ENCODE peak calls at places on chromosomes 12 and 14, in four cellular contexts. One of them, this sample, is unnamed.

GRCh38 chr14:50830044-50830931 is 674 bp downstream of the NIN start:
- DNase-seq in A549: peak
- DNase-seq in IMR-90: peak
- DNase-seq in HepG2: peak
- DNase-seq in this sample: peak

GRCh38 chr14:23147676-23148075 is 28.6 kb upstream of the CEBPE start:
- DNase-seq in A549: peak
- DNase-seq in IMR-90: peak
- DNase-seq in HepG2: no peak
- DNase-seq in this sample: no peak

GRCh38 chr12:113366827-113367226 is 8.4 kb downstream of the PLBD2 start:
- DNase-seq in A549: no peak
- DNase-seq in IMR-90: no peak
- DNase-seq in HepG2: no peak
- DNase-seq in this sample: no peak

GRCh38 chr14:32576088-32576795 is 247.1 kb downstream of the AKAP6 start:
- DNase-seq in A549: peak
- DNase-seq in IMR-90: peak
- DNase-seq in HepG2: peak
- DNase-seq in this sample: peak

GRCh38 chr12:14410841-14411569 is 45.5 kb downstream of the ATF7IP start:
- DNase-seq in A549: no peak
- DNase-seq in IMR-90: no peak
- DNase-seq in HepG2: no peak
- DNase-seq in this sample: no peak

GRCh38 chr12:132288516-132289188 is 40.7 kb downstream of the GALNT9 start:
- DNase-seq in A549: no peak
- DNase-seq in IMR-90: no peak
- DNase-seq in HepG2: no peak
- DNase-seq in this sample: no peak

GRCh38 chr14:90521121-90521929 is 124.5 kb downstream of the CALM1 start:
- DNase-seq in A549: no peak
- DNase-seq in IMR-90: no peak
- DNase-seq in HepG2: no peak
- DNase-seq in this sample: no peak

GRCh38 chr14:103629503-103630121 is 601 bp downstream of the KLC1 start:
- DNase-seq in A549: no peak
- DNase-seq in IMR-90: no peak
- DNase-seq in HepG2: no peak
- DNase-seq in this sample: peak

GRCh38 chr14:67538501-67538900 is 5.4 kb downstream of the PLEKHH1 start:
- DNase-seq in A549: no peak
- DNase-seq in IMR-90: no peak
- DNase-seq in HepG2: no peak
- DNase-seq in this sample: no peak

DNA sequence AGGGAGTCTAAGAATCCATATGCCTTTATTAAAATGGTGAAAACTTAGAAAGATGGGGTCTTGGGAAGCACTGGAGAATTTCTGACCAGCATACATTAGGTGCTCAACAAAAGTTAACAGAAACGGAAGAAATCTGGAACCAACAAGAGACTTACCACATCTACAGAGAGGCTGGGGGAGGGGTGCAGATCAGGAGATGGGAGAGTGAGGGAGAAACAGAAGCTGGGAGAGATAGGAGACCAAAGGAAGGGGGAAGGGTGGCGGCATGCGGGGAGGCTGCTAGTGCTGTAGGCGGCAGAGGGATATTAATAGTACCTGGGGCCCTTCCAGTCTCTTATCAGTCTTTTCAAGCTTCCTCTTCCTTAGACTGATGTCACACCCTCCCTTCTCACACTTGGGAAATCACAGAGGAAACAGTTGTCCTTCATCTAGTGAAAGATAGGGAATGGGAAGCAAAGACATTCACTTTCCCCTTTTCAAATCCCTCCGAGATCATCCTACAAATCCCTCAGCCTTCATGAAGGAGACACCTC is 18.1 kb downstream of the ZBTB39 start:
- DNase-seq in A549: no peak
- DNase-seq in IMR-90: no peak
- DNase-seq in HepG2: no peak
- DNase-seq in this sample: peak
- TF ChIP-seq MAZ in A549: no peak
- TF ChIP-seq MAZ in IMR-90: no peak
- TF ChIP-seq MAZ in HepG2: no peak
- TF ChIP-seq MAZ in this sample: peak

GRCh38 chr14:45680531-45680930 is 427.5 kb upstream of the MIS18BP1 start:
- DNase-seq in A549: no peak
- DNase-seq in IMR-90: no peak
- DNase-seq in HepG2: no peak
- DNase-seq in this sample: no peak
- TF ChIP-seq MAZ in A549: no peak
- TF ChIP-seq MAZ in IMR-90: no peak
- TF ChIP-seq MAZ in HepG2: no peak
- TF ChIP-seq MAZ in this sample: no peak

GRCh38 chr12:34388636-34389377 is 366.5 kb downstream of the ALG10 start:
- DNase-seq in A549: no peak
- DNase-seq in IMR-90: no peak
- DNase-seq in HepG2: no peak
- DNase-seq in this sample: no peak

GRCh38 chr12:34386621-34387255 is 364.4 kb downstream of the ALG10 start:
- DNase-seq in A549: no peak
- DNase-seq in IMR-90: no peak
- DNase-seq in HepG2: no peak
- DNase-seq in this sample: no peak

GRCh38 chr12:34387711-34388635 is 365.7 kb downstream of the ALG10 start:
- DNase-seq in A549: no peak
- DNase-seq in IMR-90: no peak
- DNase-seq in HepG2: no peak
- DNase-seq in this sample: no peak

GRCh38 chr12:34384693-34385092 is 362.4 kb downstream of the ALG10 start:
- DNase-seq in A549: no peak
- DNase-seq in IMR-90: no peak
- DNase-seq in HepG2: no peak
- DNase-seq in this sample: no peak

DNA sequence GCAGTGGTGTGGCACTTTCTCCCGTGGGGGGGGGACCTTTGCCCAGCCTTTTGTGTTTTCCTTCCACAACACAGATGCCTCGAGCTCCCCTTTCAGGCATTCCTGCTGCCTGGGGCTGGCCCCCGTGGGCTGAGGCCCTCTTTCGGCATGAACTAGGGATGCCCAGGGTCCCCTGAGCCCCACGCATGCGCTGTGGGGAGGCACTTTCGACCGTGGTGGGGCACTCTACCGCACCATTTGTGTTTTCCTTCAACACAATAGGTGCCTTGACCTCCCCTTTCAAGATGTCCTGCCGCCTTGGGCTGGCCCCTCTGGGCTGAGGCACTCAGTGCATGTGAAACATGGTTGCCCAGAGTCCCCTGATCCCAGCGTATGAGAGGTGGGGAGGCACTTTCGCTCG is 363.7 kb downstream of the ALG10 start:
- DNase-seq in A549: no peak
- DNase-seq in IMR-90: no peak
- DNase-seq in HepG2: no peak
- DNase-seq in this sample: no peak
- TF ChIP-seq MAZ in A549: no peak
- TF ChIP-seq MAZ in IMR-90: no peak
- TF ChIP-seq MAZ in HepG2: no peak
- TF ChIP-seq MAZ in this sample: no peak

GRCh38 chr14:64112859-64113258 is 181.3 kb downstream of the ESR2 start:
- DNase-seq in A549: no peak
- DNase-seq in IMR-90: no peak
- DNase-seq in HepG2: no peak
- DNase-seq in this sample: no peak

GRCh38 chr14:64114796-64115195 is 179.4 kb downstream of the ESR2 start:
- DNase-seq in A549: no peak
- DNase-seq in IMR-90: no peak
- DNase-seq in HepG2: no peak
- DNase-seq in this sample: no peak

GRCh38 chr14:64113279-64113678 is 180.9 kb downstream of the ESR2 start:
- DNase-seq in A549: no peak
- DNase-seq in IMR-90: no peak
- DNase-seq in HepG2: no peak
- DNase-seq in this sample: no peak

GRCh38 chr14:64115401-64115800 is 178.8 kb downstream of the ESR2 start:
- DNase-seq in A549: no peak
- DNase-seq in IMR-90: no peak
- DNase-seq in HepG2: no peak
- DNase-seq in this sample: no peak

GRCh38 chr14:64114166-64114565 is 180.0 kb downstream of the ESR2 start:
- DNase-seq in A549: no peak
- DNase-seq in IMR-90: peak
- DNase-seq in HepG2: no peak
- DNase-seq in this sample: no peak
- TF ChIP-seq MAZ in A549: no peak
- TF ChIP-seq MAZ in IMR-90: no peak
- TF ChIP-seq MAZ in HepG2: no peak
- TF ChIP-seq MAZ in this sample: no peak

GRCh38 chr12:1995205-1995896 is 8.9 kb downstream of the DCP1B start:
- DNase-seq in A549: no peak
- DNase-seq in IMR-90: no peak
- DNase-seq in HepG2: no peak
- DNase-seq in this sample: no peak
- TF ChIP-seq MAZ in A549: no peak
- TF ChIP-seq MAZ in IMR-90: no peak
- TF ChIP-seq MAZ in HepG2: no peak
- TF ChIP-seq MAZ in this sample: no peak

DNA sequence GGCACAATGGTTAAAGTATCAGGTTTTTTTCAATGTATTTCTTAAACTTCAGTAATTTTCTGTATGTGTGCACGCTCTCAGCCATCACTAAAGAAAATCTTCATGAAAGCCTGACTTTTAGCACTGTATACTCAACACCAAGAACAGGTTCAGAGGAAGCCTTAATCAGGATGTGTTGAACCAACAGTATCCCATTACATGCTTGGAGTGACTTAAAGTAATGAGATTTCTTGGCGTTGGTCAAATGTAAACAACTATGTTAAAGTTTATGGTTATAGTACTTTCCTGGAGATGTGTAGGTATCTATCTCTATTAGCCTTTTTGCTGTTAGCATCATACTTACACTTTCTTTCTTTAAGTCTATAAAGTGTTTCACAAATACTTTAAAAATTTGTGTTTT is 335.0 kb downstream of the CCER1 start:
- DNase-seq in A549: no peak
- DNase-seq in IMR-90: no peak
- DNase-seq in HepG2: no peak
- DNase-seq in this sample: no peak
- TF ChIP-seq MAZ in A549: no peak
- TF ChIP-seq MAZ in IMR-90: no peak
- TF ChIP-seq MAZ in HepG2: no peak
- TF ChIP-seq MAZ in this sample: no peak

This sample was measured in K562.